ENCODE peak calls at places on chromosomes 13 and 19, in eight cellular contexts. Z is ovary, F is astrocyte of the cerebellum, B is BE2C, V is fibroblast of lung, Q is progenitor cell of endocrine pancreas, P is endothelial cell, O is astrocyte of the spinal cord. T is an unnamed sample.

GRCh38 chr13:107223867-107224266 is 655.9 kb upstream of the ARGLU1 start:
- DNase-seq in Z (no peak), F (no peak), B (no peak), V (no peak), Q (no peak), P (no peak), O (no peak), T (no peak)

GRCh38 chr19:46546194-46546896 is 50.7 kb upstream of the PNMA8B start:
- DNase-seq in Z (no peak), F (no peak), B (peak), V (peak), Q (no peak), P (peak), O (no peak), T (no peak)

GRCh38 chr19:51098366-51099069 is 9.7 kb downstream of the CTU1 start:
- DNase-seq in Z (peak), F (no peak), B (no peak), V (peak), Q (no peak), P (no peak), O (no peak), T (no peak)

GRCh38 chr19:8396185-8396562 is 6.0 kb downstream of the RAB11B start:
- DNase-seq in Z (no peak), F (no peak), B (no peak), V (no peak), Q (no peak), P (no peak), O (no peak), T (no peak)

GRCh38 chr13:114119196-114119595 is 13.2 kb downstream of the RASA3 start:
- DNase-seq in Z (no peak), F (peak), B (no peak), V (peak), Q (no peak), P (peak), O (peak), T (peak)

GRCh38 chr19:8640402-8641004 is 10.1 kb downstream of the NFILZ start:
- DNase-seq in Z (no peak), F (no peak), B (no peak), V (no peak), Q (no peak), P (no peak), O (no peak), T (no peak)

GRCh38 chr13:32911506-32911905 is 104.7 kb upstream of the KL start:
- DNase-seq in Z (no peak), F (no peak), B (peak), V (peak), Q (no peak), P (peak), O (peak), T (no peak)

GRCh38 chr13:69199664-69200063 is 908.0 kb upstream of the ATXN8OS start:
- DNase-seq in Z (no peak), F (no peak), B (peak), V (no peak), Q (no peak), P (no peak), O (no peak), T (no peak)

GRCh38 chr13:107964356-107964755 is 251.0 kb downstream of the LIG4 start:
- DNase-seq in Z (no peak), F (no peak), B (peak), V (peak), Q (no peak), P (no peak), O (no peak), T (no peak)

GRCh38 chr13:32969516-32969941 is 46.7 kb upstream of the KL start:
- DNase-seq in Z (no peak), F (no peak), B (no peak), V (peak), Q (no peak), P (no peak), O (peak), T (peak)

GRCh38 chr19:37505958-37506386 is 767 bp upstream of the ZNF793 start:
- DNase-seq in Z (no peak), F (no peak), B (no peak), V (no peak), Q (no peak), P (no peak), O (no peak), T (no peak)

GRCh38 chr19:58353717-58354477 is 605 bp upstream of the A1BG start:
- DNase-seq in Z (no peak), F (no peak), B (no peak), V (no peak), Q (no peak), P (no peak), O (no peak), T (no peak)

GRCh38 chr13:77907653-77908341 is 10.8 kb downstream of the EDNRB start:
- DNase-seq in Z (no peak), F (no peak), B (no peak), V (no peak), Q (no peak), P (no peak), O (no peak), T (no peak)

GRCh38 chr13:26716984-26717383 is 43.6 kb downstream of the GPR12 start:
- DNase-seq in Z (no peak), F (no peak), B (no peak), V (no peak), Q (no peak), P (no peak), O (no peak), T (no peak)

GRCh38 chr13:29195459-29195858 is 375.3 kb downstream of the MTUS2 start:
- DNase-seq in Z (no peak), F (no peak), B (no peak), V (no peak), Q (no peak), P (no peak), O (no peak), T (no peak)

GRCh38 chr13:46469064-46469463 is 82.0 kb upstream of the RUBCNL start:
- DNase-seq in Z (no peak), F (no peak), B (no peak), V (peak), Q (no peak), P (no peak), O (no peak), T (no peak)

GRCh38 chr13:92355213-92355612 is 871.4 kb upstream of the GPC6 start:
- DNase-seq in Z (peak), F (peak), B (peak), V (peak), Q (no peak), P (peak), O (peak), T (no peak)

GRCh38 chr19:41937525-41937924 is 9.3 kb upstream of the ERFL start:
- DNase-seq in Z (no peak), F (no peak), B (no peak), V (no peak), Q (no peak), P (no peak), O (no peak), T (no peak)

GRCh38 chr19:37874784-37875183 is 31.6 kb downstream of the WDR87 start:
- DNase-seq in Z (no peak), F (no peak), B (no peak), V (peak), Q (no peak), P (no peak), O (no peak), T (no peak)

DNA sequence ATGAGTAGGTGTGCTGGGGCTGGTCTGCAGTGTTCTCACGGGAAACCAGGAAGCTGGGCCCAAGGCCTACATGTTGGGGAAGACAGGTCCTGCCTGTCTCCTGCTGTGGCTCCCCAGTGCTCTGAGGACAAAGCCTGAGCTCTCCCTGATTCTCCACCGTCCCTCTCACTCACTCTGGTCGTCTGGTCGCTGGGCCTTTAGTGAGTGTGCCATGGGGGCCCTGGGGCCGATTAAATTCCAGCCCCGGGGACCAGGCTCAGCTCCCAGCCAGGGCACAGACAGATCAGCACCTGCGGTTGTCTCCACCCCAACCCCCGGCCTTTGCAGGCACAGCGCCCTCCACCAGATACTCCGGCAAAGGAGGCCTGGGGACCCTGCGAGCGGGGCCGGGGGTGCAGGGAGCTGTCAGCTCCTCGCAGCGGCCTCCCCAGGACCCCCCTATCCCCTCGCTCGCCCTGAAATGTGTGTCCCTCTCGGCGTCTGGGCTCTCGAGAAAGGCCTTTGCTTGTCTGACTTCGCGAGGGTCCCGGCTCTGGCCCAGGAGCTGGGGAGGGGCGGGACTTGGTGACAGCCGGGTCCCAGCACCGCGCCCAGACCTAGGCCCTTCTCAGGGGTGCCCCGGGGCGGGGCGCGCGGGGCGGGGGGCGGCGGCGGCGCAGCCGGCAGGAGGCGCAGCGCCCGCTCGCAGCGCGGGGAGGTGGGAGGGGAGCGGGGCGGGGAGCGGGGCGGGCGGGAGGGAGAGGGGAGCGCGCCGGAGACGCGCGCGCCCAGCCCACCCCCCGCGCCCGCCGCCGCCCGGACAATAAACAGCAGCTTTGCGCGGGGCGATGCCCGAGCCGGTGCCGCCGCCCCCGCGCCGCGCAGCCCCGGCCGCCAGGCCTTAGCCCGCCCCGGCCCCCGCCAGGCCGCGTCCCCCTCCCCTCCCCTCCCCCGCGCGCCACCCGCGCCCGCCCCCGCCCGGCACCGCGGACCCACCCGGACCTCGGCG is at the start of gene PALM:
- DNase-seq in Z (peak), F (no peak), B (peak), V (no peak), Q (peak), P (peak), O (no peak), T (no peak)
- TF ChIP-seq CTCF in Z (peak), F (peak), B (no peak), V (peak), Q (peak), P (no peak), O (no peak), T (no peak)

GRCh38 chr13:109784590-109785140 is 1.7 kb downstream of the IRS2 start:
- DNase-seq in Z (peak), F (no peak), B (peak), V (peak), Q (peak), P (peak), O (peak), T (peak)
- TF ChIP-seq CTCF in Z (peak), F (peak), B (peak), V (peak), Q (peak), P (peak), O (peak), T (peak)

GRCh38 chr19:40601061-40601973 is at the start of gene LTBP4:
- DNase-seq in Z (peak), F (no peak), B (peak), V (peak), Q (no peak), P (peak), O (no peak), T (no peak)
- TF ChIP-seq CTCF in Z (peak), F (peak), B (peak), V (no peak), Q (peak), P (no peak), O (no peak), T (no peak)

DNA sequence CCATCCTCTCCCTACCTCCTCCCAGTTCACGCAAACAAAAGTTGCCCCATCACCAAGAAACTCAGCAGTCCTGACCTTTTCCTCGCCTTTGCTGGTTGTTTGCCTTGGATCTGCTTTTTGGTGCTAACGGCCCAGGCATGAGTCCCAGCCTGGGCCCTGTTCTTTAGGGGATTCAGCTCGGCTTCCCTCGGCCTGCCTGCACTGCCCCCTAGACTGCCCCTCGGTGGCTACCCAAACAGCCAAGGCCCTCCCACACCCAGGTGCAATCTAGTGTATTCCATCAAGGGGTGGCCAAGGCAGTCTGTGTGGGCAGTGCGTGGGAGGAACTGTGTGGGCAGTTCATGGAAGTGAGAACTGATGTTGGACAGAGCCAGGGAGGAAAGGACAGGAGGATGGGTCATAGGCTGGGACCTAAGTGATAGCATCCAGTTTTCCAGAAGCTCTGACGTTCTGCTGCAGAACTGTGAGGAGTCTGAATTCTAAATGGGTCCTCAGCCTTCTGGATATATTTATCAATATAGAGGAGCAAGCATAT is 255.6 kb downstream of the DLEU7 start:
- DNase-seq in Z (no peak), F (no peak), B (no peak), V (no peak), Q (no peak), P (no peak), O (no peak), T (no peak)
- TF ChIP-seq CTCF in Z (no peak), F (no peak), B (no peak), V (no peak), Q (no peak), P (no peak), O (no peak), T (no peak)

GRCh38 chr19:5687360-5688198 is 2.5 kb upstream of the RPL36 start:
- DNase-seq in Z (peak), F (no peak), B (no peak), V (no peak), Q (no peak), P (no peak), O (no peak), T (no peak)
- TF ChIP-seq CTCF in Z (no peak), F (no peak), B (no peak), V (no peak), Q (no peak), P (peak), O (no peak), T (no peak)

GRCh38 chr19:49805822-49806612 is 7.1 kb downstream of the FUZ start:
- DNase-seq in Z (no peak), F (no peak), B (no peak), V (no peak), Q (no peak), P (no peak), O (no peak), T (no peak)
- TF ChIP-seq CTCF in Z (no peak), F (no peak), B (no peak), V (no peak), Q (no peak), P (no peak), O (no peak), T (no peak)

GRCh38 chr13:110118106-110118505 is 188.9 kb downstream of the COL4A1 start:
- DNase-seq in Z (no peak), F (no peak), B (no peak), V (no peak), Q (no peak), P (no peak), O (no peak), T (no peak)

GRCh38 chr13:110114351-110114750 is 192.6 kb downstream of the COL4A1 start:
- DNase-seq in Z (no peak), F (no peak), B (no peak), V (peak), Q (no peak), P (no peak), O (no peak), T (no peak)

GRCh38 chr13:110119943-110120905 is 186.7 kb downstream of the COL4A1 start:
- DNase-seq in Z (no peak), F (no peak), B (no peak), V (no peak), Q (no peak), P (no peak), O (peak), T (no peak)

GRCh38 chr13:110113284-110113764 is 193.6 kb downstream of the COL4A1 start:
- DNase-seq in Z (no peak), F (no peak), B (no peak), V (no peak), Q (no peak), P (no peak), O (peak), T (no peak)

DNA sequence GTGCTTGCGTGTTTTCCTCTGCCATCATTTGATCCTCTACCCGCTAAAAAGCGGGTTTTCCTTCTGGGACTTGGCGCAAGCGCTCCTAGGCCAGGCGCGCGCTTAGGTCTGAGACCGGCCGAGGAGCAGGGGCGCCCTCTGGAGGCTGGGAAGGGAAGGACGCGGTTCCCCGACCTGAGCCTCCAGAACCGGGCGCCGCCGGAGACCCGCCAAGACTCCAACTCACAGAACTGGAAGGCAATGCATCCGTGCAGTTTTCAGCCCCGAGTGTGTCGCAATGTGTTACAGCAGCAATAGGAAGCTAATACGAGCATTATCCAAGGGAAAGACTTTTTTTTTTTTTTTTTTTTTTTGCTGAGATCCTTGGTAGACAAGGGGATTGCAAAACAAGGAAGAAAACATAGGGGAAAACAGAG is 190.9 kb downstream of the COL4A1 start:
- DNase-seq in Z (peak), F (no peak), B (peak), V (peak), Q (peak), P (peak), O (peak), T (no peak)
- TF ChIP-seq CTCF in Z (no peak), F (peak), B (peak), V (peak), Q (peak), P (peak), O (peak), T (peak)

DNA sequence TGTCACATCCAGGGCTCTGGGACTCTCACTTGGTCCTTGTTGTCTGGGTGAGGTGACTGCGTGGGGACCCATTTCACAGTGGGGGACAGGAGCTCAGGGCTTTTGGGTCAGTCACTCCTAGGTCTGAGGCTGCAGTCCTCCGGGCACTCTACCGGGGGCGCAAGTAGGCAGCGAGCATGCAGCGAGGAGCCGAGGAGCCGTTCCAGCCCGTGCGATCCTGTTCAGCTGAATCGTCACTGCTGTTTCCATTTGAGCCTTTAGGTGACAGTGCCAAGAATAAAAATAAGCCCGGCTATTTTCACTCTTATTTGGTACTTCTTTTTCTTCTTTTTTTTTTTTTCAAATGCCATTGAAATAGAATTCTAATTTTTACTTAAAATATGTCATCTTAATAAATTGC is 126.5 kb downstream of the ZNF536 start:
- DNase-seq in Z (no peak), F (no peak), B (no peak), V (no peak), Q (no peak), P (peak), O (no peak), T (no peak)
- TF ChIP-seq CTCF in Z (no peak), F (no peak), B (no peak), V (no peak), Q (peak), P (no peak), O (no peak), T (no peak)